ENCODE peak calls at places on chromosome 6, in five cellular contexts. R is prostate gland, C is HCT116, J is A549, Z is endothelial cell. V is an unnamed sample.

GRCh38 chr6:158226655-158227512 is 58.7 kb downstream of the GTF2H5 start:
- DNase-seq in R (no peak), C (no peak), J (no peak), Z (no peak), V (no peak)

GRCh38 chr6:14738497-14738896 is 507.4 kb upstream of the JARID2 start:
- DNase-seq in R (no peak), C (no peak), J (no peak), Z (no peak), V (no peak)

GRCh38 chr6:166997768-166998255 is 1.4 kb upstream of the CEP43 start:
- DNase-seq in R (peak; percentile 57), C (peak; percentile 62), J (peak; percentile 79), Z (peak; percentile 69), V (peak; percentile 53)

GRCh38 chr6:167047554-167047953 is 48.4 kb downstream of the CEP43 start:
- DNase-seq in R (no peak), C (no peak), J (no peak), Z (no peak), V (no peak)

GRCh38 chr6:33685411-33686224 is 25.9 kb downstream of the UQCC2 start:
- DNase-seq in R (no peak), C (no peak), J (no peak), Z (no peak), V (no peak)

GRCh38 chr6:159729598-159729997 is 2.3 kb downstream of the WTAP start:
- DNase-seq in R (peak; percentile 50), C (no peak), J (no peak), Z (no peak), V (no peak)

GRCh38 chr6:13673368-13673767 is 38.3 kb downstream of the RANBP9 start:
- DNase-seq in R (no peak), C (no peak), J (no peak), Z (no peak), V (no peak)

GRCh38 chr6:167341665-167342655 is 17.1 kb downstream of the TTLL2 start:
- DNase-seq in R (no peak), C (no peak), J (peak; percentile 6), Z (no peak), V (no peak)

GRCh38 chr6:31352497-31353368 is 4.2 kb downstream of the HLA-B start:
- DNase-seq in R (no peak), C (no peak), J (no peak), Z (no peak), V (no peak)